ENCODE peak calls at places on chromosomes 3 and 15, in four cellular contexts. B is mesendoderm, P is H1, Z is trophoblast cell. C is an unnamed sample. For H3K79me2, the result is how much of the 10 kb centered on the place peaks cover.

GRCh38 chr3:14254812-14255702 is 76.4 kb downstream of the LSM3 start:
- DNase-seq in B (no peak), P (no peak), Z (no peak), C (no peak)

GRCh38 chr3:115062009-115062408 is 85.1 kb downstream of the ZBTB20 start:
- DNase-seq in B (no peak), P (no peak), Z (no peak), C (no peak)

GRCh38 chr15:77475898-77476297 is 55.2 kb downstream of the HMG20A start:
- DNase-seq in B (no peak), P (no peak), Z (no peak), C (peak)

GRCh38 chr3:130969621-130970020 is 57.0 kb downstream of the ASTE1 start:
- DNase-seq in B (no peak), P (no peak), Z (peak), C (no peak)

GRCh38 chr15:72784233-72784876 is 797 bp upstream of the ADPGK start:
- DNase-seq in B (peak), P (no peak), Z (peak), C (no peak)

GRCh38 chr3:81339040-81339845 is 422.2 kb downstream of the GBE1 start:
- DNase-seq in B (peak), P (no peak), Z (no peak), C (no peak)

GRCh38 chr3:98602078-98602678 is 8.8 kb upstream of the CPOX start:
- DNase-seq in B (peak), P (no peak), Z (peak), C (peak)

GRCh38 chr3:23249961-23250360 is 46.8 kb downstream of the UBE2E2 start:
- DNase-seq in B (no peak), P (no peak), Z (no peak), C (no peak)

GRCh38 chr3:178112134-178112533 is 424.1 kb upstream of the KCNMB2 start:
- DNase-seq in B (peak), P (no peak), Z (no peak), C (peak)

GRCh38 chr3:171956372-171957104 is 82.8 kb upstream of the FNDC3B start:
- DNase-seq in B (no peak), P (no peak), Z (no peak), C (no peak)

GRCh38 chr3:45211466-45212094 is 14.5 kb downstream of the TMEM158 start:
- DNase-seq in B (no peak), P (no peak), Z (no peak), C (no peak)

GRCh38 chr3:13700362-13700761 is 151.4 kb downstream of the FBLN2 start:
- DNase-seq in B (peak), P (no peak), Z (no peak), C (peak)

GRCh38 chr15:48176957-48177356 is 1.1 kb downstream of the MYEF2 start:
- DNase-seq in B (no peak), P (no peak), Z (no peak), C (no peak)

GRCh38 chr15:48469681-48470080 is 138.5 kb downstream of the DUT start:
- DNase-seq in B (no peak), P (no peak), Z (no peak), C (no peak)

GRCh38 chr3:38538773-38539353 is 42.7 kb downstream of the EXOG start:
- DNase-seq in B (no peak), P (no peak), Z (no peak), C (no peak)

GRCh38 chr3:64815195-64815627 is 127.4 kb upstream of the ADAMTS9 start:
- DNase-seq in B (no peak), P (no peak), Z (peak), C (no peak)

GRCh38 chr15:63238796-63239195 is 38.6 kb upstream of the APH1B start:
- DNase-seq in B (no peak), P (no peak), Z (no peak), C (no peak)

GRCh38 chr3:190001426-190001825 is 119.3 kb downstream of the P3H2 start:
- DNase-seq in B (peak), P (no peak), Z (no peak), C (no peak)

GRCh38 chr3:107892960-107893359 is 197.9 kb downstream of the CD47 start:
- DNase-seq in B (no peak), P (no peak), Z (no peak), C (no peak)

GRCh38 chr3:107897471-107898180 is 193.2 kb downstream of the CD47 start:
- DNase-seq in B (no peak), P (no peak), Z (peak), C (no peak)

GRCh38 chr3:107899996-107900651 is 190.7 kb downstream of the CD47 start:
- DNase-seq in B (no peak), P (no peak), Z (no peak), C (no peak)

DNA sequence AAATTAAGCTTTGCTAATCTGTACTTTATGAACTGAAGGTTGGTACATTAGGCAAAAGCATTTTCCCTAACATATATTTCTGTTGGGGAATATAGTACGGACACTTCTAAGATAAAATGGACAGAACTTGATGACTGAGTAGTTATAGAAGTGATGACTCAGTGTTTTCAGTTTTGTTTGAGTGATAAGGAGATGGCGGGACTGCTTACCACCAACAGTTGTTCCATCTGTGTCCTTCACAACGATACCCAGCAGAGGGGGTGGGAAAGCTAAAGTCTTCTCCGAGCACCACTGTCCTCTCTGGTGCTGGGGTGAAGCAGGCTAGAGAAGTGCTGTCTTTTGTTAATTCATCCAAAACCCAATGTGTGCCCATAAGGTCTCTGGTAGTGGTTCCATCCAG is 195.8 kb downstream of the CD47 start:
- DNase-seq in B (no peak), P (no peak), Z (no peak), C (no peak)
- H3K79me2 ChIP-seq in B (under half), P (under half), Z (under half), C (under half)

GRCh38 chr15:78811124-78811824 is at the start of gene ADAMTS7:
- DNase-seq in B (peak), P (peak), Z (no peak), C (peak)
- H3K18ac ChIP-seq in B (peak), P (peak), Z (peak), C (peak)

GRCh38 chr15:49823987-49824538 is 203.2 kb downstream of the DTWD1 start:
- DNase-seq in B (no peak), P (no peak), Z (no peak), C (no peak)
- H3K79me2 ChIP-seq in B (under half), P (under half), Z (under half), C (under half)

GRCh38 chr15:98900382-98900781 is 107.2 kb downstream of the PGPEP1L start:
- DNase-seq in B (peak), P (no peak), Z (peak), C (no peak)

GRCh38 chr15:98899266-98900021 is 108.1 kb downstream of the PGPEP1L start:
- DNase-seq in B (peak), P (no peak), Z (peak), C (no peak)

GRCh38 chr15:98904466-98905048 is 103.0 kb downstream of the PGPEP1L start:
- DNase-seq in B (peak), P (no peak), Z (peak), C (peak)

GRCh38 chr15:98903377-98904018 is 104.1 kb downstream of the PGPEP1L start:
- DNase-seq in B (no peak), P (no peak), Z (peak), C (no peak)

GRCh38 chr15:98901438-98901837 is 106.2 kb downstream of the PGPEP1L start:
- DNase-seq in B (peak), P (no peak), Z (peak), C (no peak)
- H3K18ac ChIP-seq in B (no peak), P (no peak), Z (peak), C (no peak)

DNA sequence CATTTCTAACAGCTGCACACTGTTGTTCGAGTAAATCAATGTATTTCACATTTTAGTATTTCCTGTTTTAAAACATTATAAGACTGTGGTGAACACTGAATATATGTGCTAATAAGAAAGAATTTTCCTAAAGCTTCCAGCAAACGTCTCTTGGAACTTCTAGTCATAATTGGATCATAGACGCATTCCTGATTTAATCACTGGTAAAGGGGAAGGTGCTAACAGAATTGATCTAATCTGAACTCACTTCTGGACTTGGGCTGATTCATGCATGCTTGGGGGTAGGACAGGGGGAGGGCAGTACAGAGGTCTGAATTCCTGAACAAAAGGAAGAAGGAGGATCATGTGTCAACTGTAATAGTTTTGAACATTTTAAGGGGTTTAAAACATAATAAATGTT is 7.3 kb upstream of the LEKR1 start:
- DNase-seq in B (no peak), P (no peak), Z (peak), C (no peak)
- H3K79me2 ChIP-seq in B (under half), P (under half), Z (under half), C (under half)

GRCh38 chr15:29117778-29118177 is 151.8 kb downstream of the NSMCE3 start:
- DNase-seq in B (no peak), P (no peak), Z (no peak), C (no peak)

GRCh38 chr15:29114277-29115092 is 155.1 kb downstream of the NSMCE3 start:
- DNase-seq in B (no peak), P (no peak), Z (no peak), C (no peak)

GRCh38 chr15:29115093-29115991 is 154.3 kb downstream of the NSMCE3 start:
- DNase-seq in B (peak), P (no peak), Z (no peak), C (peak)

GRCh38 chr15:29113336-29114276 is 156.0 kb downstream of the NSMCE3 start:
- DNase-seq in B (no peak), P (no peak), Z (no peak), C (no peak)

GRCh38 chr15:29116970-29117700 is 152.5 kb downstream of the NSMCE3 start:
- DNase-seq in B (no peak), P (no peak), Z (no peak), C (no peak)
- H3K18ac ChIP-seq in B (no peak), P (no peak), Z (no peak), C (no peak)

GRCh38 chr3:31828007-31828406 is 153.1 kb downstream of the OSBPL10 start:
- DNase-seq in B (no peak), P (no peak), Z (no peak), C (no peak)
- H3K79me2 ChIP-seq in B (under half), P (under half), Z (under half), C (under half)

DNA sequence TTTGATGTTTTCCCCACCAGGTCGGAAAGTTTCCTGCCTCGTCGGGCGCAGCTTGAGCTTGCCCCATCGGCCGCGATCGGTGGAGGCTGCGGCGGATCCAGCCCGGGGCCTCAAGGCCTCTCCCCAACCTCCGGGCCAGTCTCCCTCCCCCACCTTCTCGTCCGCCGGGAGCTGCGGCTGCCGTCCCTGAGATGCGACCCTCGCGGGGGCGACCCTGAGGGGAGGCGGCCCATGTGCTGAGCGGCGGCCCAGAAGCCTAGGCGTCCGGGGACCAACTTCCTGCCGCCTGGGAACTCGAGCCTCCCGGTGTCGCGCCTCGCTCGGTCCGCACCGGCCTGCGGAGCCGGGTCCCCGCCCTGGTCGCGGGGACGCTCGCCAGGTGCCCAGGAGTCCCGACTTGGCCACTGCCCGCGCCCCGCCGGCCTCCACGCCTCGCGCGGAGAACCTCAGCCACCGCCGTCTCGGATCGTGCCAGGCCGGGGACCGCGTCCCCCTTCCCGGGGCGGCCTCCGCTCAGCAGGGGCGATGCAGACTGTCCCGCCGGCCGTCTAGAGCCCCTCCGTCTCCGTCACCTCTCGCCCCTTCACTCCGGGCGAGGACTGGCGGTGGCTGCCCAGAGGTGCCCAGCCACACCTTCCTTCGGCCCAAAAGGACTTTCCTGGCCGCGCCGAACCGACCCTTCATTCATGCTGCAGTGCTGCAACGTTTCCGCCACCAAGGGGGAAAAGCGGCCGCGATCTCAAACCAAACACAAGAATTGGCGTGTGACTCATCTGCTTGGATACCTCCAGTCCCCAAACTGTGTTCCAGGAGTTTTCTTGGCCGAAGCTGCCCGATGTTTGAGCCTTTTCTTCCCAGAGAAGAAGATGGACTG is 656 bp downstream of the SLMAP start:
- DNase-seq in B (peak), P (no peak), Z (peak), C (peak)
- H3K18ac ChIP-seq in B (peak), P (peak), Z (peak), C (peak)

DNA sequence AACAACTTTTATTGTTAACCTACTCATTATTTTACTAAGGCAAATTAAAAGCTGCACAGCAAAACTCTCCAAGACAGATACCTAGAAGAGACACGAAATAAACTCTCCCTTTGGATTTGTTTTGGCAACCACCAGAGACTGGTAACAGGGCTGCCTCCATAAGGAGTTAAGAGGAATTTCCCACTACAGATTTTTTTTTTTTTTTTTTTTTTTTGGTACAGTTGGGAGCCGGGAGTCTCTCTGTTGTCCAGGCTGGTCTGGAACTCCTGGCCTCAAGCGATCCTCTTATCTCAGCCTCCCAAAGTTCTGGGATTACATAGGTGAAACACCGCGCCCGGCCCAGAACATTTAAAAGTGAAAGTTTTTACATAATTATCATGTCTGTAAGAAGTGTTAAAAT is 73.6 kb upstream of the VGLL4 start:
- DNase-seq in B (peak), P (no peak), Z (peak), C (no peak)
- H3K79me2 ChIP-seq in B (under half), P (under half), Z (under half), C (under half)

GRCh38 chr3:11514191-11514770 is 129.4 kb downstream of the VGLL4 start:
- DNase-seq in B (no peak), P (no peak), Z (no peak), C (no peak)
- H3K18ac ChIP-seq in B (no peak), P (no peak), Z (no peak), C (no peak)